ENCODE peak calls at places on chromosomes 1 and 21, in four cellular contexts. W is tibial nerve; I is CD4-positive, alpha-beta memory T cell; O is fibroblast of lung. Q is an unnamed sample.
A peak's percentile ranks its signal among the peaks of the same experiment; 100 is the strongest.

GRCh38 chr1:13922440-13922839 is 222.5 kb downstream of the PRDM2 start:
- DNase-seq in W (no peak), I (no peak), O (no peak), Q (no peak)

GRCh38 chr1:32754282-32755097 is 51.9 kb upstream of the SYNC start:
- DNase-seq in W (no peak), I (no peak), O (no peak), Q (peak; percentile 72)

GRCh38 chr1:16017461-16018303 is at the start of gene HSPB7:
- DNase-seq in W (peak; percentile 60), I (no peak), O (peak; percentile 67), Q (no peak)

GRCh38 chr1:220631238-220631842 is 58.8 kb upstream of the C1orf115 start:
- DNase-seq in W (no peak), I (no peak), O (peak; percentile 11), Q (no peak)

GRCh38 chr1:6691507-6691906 is 10.1 kb downstream of the DNAJC11 start:
- DNase-seq in W (no peak), I (no peak), O (no peak), Q (no peak)

GRCh38 chr1:16393255-16394177 is 26.5 kb downstream of the SZRD1 start:
- DNase-seq in W (no peak), I (no peak), O (no peak), Q (peak; percentile 21)

GRCh38 chr21:32256226-32256625 is 22.6 kb downstream of the MIS18A start:
- DNase-seq in W (no peak), I (no peak), O (no peak), Q (no peak)

GRCh38 chr1:12056331-12056841 is 6.7 kb upstream of the TNFRSF8 start:
- DNase-seq in W (no peak), I (no peak), O (no peak), Q (no peak)

GRCh38 chr21:34808569-34809204 is 139.9 kb downstream of the CLIC6 start:
- DNase-seq in W (no peak), I (no peak), O (peak; percentile 91), Q (no peak)

GRCh38 chr1:9198538-9199361 is 35.8 kb upstream of the H6PD start:
- DNase-seq in W (no peak), I (no peak), O (peak; percentile 44), Q (no peak)

GRCh38 chr1:216903389-216903754 is 180.1 kb upstream of the ESRRG start:
- DNase-seq in W (no peak), I (no peak), O (peak; percentile 58), Q (no peak)

GRCh38 chr21:38354231-38354630 is 97.4 kb downstream of the KCNJ15 start:
- DNase-seq in W (no peak), I (no peak), O (no peak), Q (no peak)

GRCh38 chr1:81799939-81800740 is 594 bp upstream of the ADGRL2 start:
- DNase-seq in W (peak; percentile 25), I (no peak), O (peak; percentile 86), Q (no peak)

GRCh38 chr1:3369437-3370076 is 84.9 kb upstream of the ARHGEF16 start:
- DNase-seq in W (peak; percentile 48), I (no peak), O (peak; percentile 49), Q (no peak)

GRCh38 chr1:175554586-175554985 is 188.8 kb downstream of the TNR start:
- DNase-seq in W (no peak), I (no peak), O (no peak), Q (no peak)

GRCh38 chr1:232244426-232244825 is 385.5 kb downstream of the SIPA1L2 start:
- DNase-seq in W (no peak), I (no peak), O (no peak), Q (no peak)

GRCh38 chr1:211259596-211260126 is 495 bp downstream of the RCOR3 start:
- DNase-seq in W (peak; percentile 26), I (no peak), O (peak; percentile 69), Q (no peak)

GRCh38 chr21:38244885-38245869 is 11.6 kb upstream of the KCNJ15 start:
- DNase-seq in W (no peak), I (peak; percentile 46), O (peak; percentile 82), Q (no peak)

GRCh38 chr1:3658231-3658615 is 5.9 kb downstream of the TP73 start:
- DNase-seq in W (no peak), I (no peak), O (no peak), Q (no peak)

GRCh38 chr1:1539310-1540014 is 962 bp downstream of the TMEM240 start:
- DNase-seq in W (no peak), I (no peak), O (peak; percentile 46), Q (no peak)

GRCh38 chr1:115652236-115652788 is 10.5 kb downstream of the VANGL1 start:
- DNase-seq in W (no peak), I (no peak), O (no peak), Q (no peak)

GRCh38 chr1:117679299-117679698 is 73.5 kb downstream of the TENT5C start:
- DNase-seq in W (no peak), I (no peak), O (no peak), Q (no peak)

GRCh38 chr21:45892156-45892919 is 89.2 kb upstream of the COL6A1 start:
- DNase-seq in W (no peak), I (peak; percentile 25), O (no peak), Q (no peak)

GRCh38 chr1:159786966-159787365 is 6.2 kb downstream of the DUSP23 start:
- DNase-seq in W (no peak), I (no peak), O (no peak), Q (no peak)

GRCh38 chr1:151855997-151856396 is 2.5 kb upstream of the THEM5 start:
- DNase-seq in W (no peak), I (no peak), O (no peak), Q (no peak)

GRCh38 chr1:172653015-172653709 is 5.7 kb upstream of the FASLG start:
- DNase-seq in W (no peak), I (no peak), O (peak; percentile 20), Q (no peak)

GRCh38 chr1:208045410-208046252 is 134.7 kb upstream of the CD34 start:
- DNase-seq in W (no peak), I (no peak), O (no peak), Q (no peak)

GRCh38 chr1:204152310-204153044 is 633 bp upstream of the ETNK2 start:
- DNase-seq in W (no peak), I (no peak), O (no peak), Q (no peak)

GRCh38 chr1:204150702-204151561 is 912 bp downstream of the ETNK2 start:
- DNase-seq in W (peak; percentile 35), I (peak; percentile 14), O (no peak), Q (peak; percentile 36)

GRCh38 chr1:204153667-204154066 is 1.8 kb upstream of the ETNK2 start:
- DNase-seq in W (no peak), I (no peak), O (no peak), Q (no peak)

GRCh38 chr1:204149635-204150565 is 1.9 kb downstream of the ETNK2 start:
- DNase-seq in W (peak; percentile 30), I (no peak), O (no peak), Q (no peak)

DNA sequence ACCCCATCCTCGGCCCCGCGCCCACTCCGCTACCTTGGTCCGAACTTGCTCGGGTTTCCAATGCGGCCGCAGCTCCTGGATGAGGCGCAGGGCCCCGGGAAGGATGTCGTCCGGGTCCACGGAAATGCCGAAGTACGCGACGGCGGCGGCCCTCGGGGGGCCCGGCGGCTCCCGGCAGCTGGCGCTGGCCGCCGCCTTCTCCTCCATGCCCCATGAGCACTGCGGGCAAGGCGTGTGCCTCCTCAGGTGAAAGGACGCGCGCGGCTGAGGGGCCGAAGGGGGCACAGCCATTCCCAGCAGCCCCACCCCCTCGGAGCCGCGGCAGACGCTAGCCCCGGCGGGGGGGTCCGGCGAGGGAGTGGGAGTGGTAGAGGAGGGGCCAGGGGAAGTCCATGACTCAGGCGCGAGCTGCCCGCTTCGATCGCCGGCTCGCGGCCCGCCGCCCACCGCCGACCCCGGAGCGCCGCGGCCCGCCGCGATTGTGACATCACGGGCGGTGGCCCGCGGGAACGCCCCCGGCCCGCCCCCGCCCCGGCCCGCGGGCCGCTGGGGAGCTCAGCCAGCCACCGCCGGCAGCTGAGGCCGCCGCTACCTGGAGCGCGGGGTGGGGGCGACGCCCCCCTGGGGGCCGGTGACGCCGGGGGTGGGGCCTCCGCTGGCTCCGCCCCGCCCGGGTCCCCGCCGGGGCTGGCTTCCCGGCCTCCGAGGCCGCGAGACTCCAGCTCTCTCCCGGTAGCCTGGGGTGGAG is at the start of gene ETNK2:
- DNase-seq in W (peak; percentile 42), I (peak; percentile 64), O (peak; percentile 37), Q (no peak)
- H3K27ac ChIP-seq in W (peak within 1 kb of the TSS; percentile 89), I (peak within 1 kb of the TSS; percentile 54), O (no peak within 1 kb of the TSS), Q (peak within 1 kb of the TSS; percentile 28)

GRCh38 chr1:56297948-56298347 is 281.4 kb downstream of the PLPP3 start:
- DNase-seq in W (no peak), I (no peak), O (no peak), Q (no peak)
- H3K27ac ChIP-seq in W (no peak overlapping the region), I (no peak overlapping the region), O (no peak overlapping the region), Q (no peak overlapping the region)

GRCh38 chr21:16241500-16241963 is 511.8 kb downstream of the USP25 start:
- DNase-seq in W (no peak), I (no peak), O (no peak), Q (no peak)
- H3K27ac ChIP-seq in W (no peak overlapping the region), I (no peak overlapping the region), O (no peak overlapping the region), Q (peak overlapping the region; percentile 85)

DNA sequence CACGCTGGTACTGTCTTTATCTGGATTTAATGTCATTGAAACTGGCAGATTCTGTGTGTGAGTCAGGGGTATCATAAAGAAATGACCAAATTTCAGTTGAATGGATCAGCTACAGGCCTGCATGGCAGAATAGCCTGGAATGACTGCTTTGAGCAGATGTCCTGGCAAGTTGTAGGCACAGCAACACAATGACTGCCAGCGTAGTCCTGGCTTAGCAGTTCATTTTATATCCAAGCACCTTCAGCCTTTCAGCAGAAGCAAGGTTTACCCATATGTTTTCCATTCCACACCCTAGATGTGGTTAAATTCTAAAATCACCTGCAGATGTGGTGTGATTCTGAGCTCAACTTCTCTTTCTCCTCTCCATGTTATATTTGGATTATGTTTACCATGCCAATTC is 22.3 kb upstream of the PTGFR start:
- DNase-seq in W (no peak), I (no peak), O (no peak), Q (no peak)
- H3K27ac ChIP-seq in W (no peak overlapping the region), I (no peak overlapping the region), O (no peak overlapping the region), Q (no peak overlapping the region)

DNA sequence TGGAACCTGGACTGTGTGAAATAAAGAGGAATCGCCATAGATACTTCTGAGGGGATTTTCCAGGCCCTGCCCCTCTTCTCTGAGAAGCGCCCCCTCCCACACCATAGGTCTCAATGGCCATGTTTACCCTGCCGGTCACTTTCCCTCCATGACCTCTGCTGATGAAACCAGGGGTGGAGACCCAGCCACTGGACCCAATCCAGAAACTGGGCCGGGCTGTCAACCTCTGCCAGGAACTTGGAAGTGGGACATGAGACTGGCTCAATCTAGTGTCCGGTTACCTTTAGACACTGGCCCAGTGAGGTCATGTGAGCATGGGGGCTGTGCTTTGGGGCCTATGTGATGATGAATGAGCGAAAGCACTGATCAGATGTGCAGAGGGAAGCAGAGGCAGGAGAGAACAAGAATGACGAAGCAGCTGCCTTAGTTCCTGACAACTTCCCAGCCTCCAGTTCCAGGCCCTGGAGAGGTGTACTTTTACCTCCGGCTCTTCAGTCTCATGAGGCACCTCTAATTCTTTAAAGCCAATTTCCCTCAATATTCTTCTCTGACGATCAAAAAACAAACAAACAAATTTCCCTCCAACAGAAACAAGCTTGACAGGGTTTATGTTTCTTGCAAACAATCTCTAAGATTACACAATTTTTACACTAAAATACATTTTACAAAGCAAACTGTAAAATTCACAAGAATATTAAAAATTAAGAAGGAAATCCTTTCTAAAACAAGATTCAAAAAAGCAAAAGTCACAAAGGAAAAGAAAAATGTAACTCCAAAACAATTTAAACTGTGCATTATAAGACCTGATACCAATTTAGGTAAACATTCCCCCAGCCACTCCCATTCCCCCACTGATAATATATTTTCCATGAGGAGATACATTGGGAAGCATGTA is 4.8 kb downstream of the ASAP3 start:
- DNase-seq in W (peak; percentile 76), I (no peak), O (peak; percentile 91), Q (no peak)
- H3K27ac ChIP-seq in W (peak overlapping the region; percentile 63), I (no peak overlapping the region), O (no peak overlapping the region), Q (no peak overlapping the region)

Q was measured in caudate nucleus.